ENCODE peak calls at places on chromosome 21, in six cellular contexts. S is IMR-90, C is H9, H is H1, Y is mesenchymal stem cell, F is trophoblast cell. V is an unnamed sample.

GRCh38 chr21:32578107-32578691 is 7.1 kb downstream of the TCP10L start:
- DNase-seq in S (peak), C (peak), H (peak), Y (no peak), F (no peak), V (no peak)

GRCh38 chr21:36491191-36491916 is 11.4 kb upstream of the CLDN14 start:
- DNase-seq in S (no peak), C (no peak), H (no peak), Y (no peak), F (no peak), V (peak)

GRCh38 chr21:44072111-44072510 is 35.1 kb upstream of the PWP2 start:
- DNase-seq in S (no peak), C (no peak), H (no peak), Y (no peak), F (no peak), V (no peak)

GRCh38 chr21:29217818-29218252 is 80.9 kb upstream of the BACH1 start:
- DNase-seq in S (peak), C (no peak), H (no peak), Y (peak), F (no peak), V (no peak)

GRCh38 chr21:43318841-43319781 is 107.8 kb downstream of the SIK1 start:
- DNase-seq in S (peak), C (no peak), H (no peak), Y (peak), F (peak), V (no peak)

GRCh38 chr21:17660862-17661261 is 48.2 kb upstream of the BTG3 start:
- DNase-seq in S (no peak), C (no peak), H (no peak), Y (no peak), F (no peak), V (no peak)

GRCh38 chr21:38740131-38740530 is 65.6 kb upstream of the ETS2 start:
- DNase-seq in S (peak), C (no peak), H (no peak), Y (peak), F (no peak), V (no peak)

GRCh38 chr21:28345934-28346333 is 646.7 kb downstream of the LTN1 start:
- DNase-seq in S (no peak), C (no peak), H (no peak), Y (no peak), F (no peak), V (no peak)

GRCh38 chr21:42013338-42013737 is 3.2 kb upstream of the ZBTB21 start:
- DNase-seq in S (no peak), C (no peak), H (no peak), Y (peak), F (no peak), V (no peak)

GRCh38 chr21:42012763-42013329 is 2.7 kb upstream of the ZBTB21 start:
- DNase-seq in S (no peak), C (no peak), H (no peak), Y (no peak), F (no peak), V (no peak)

GRCh38 chr21:42012344-42012743 is 2.2 kb upstream of the ZBTB21 start:
- DNase-seq in S (no peak), C (no peak), H (no peak), Y (no peak), F (no peak), V (no peak)

GRCh38 chr21:42016364-42016985 is 6.3 kb upstream of the ZBTB21 start:
- DNase-seq in S (no peak), C (no peak), H (no peak), Y (no peak), F (no peak), V (no peak)

DNA sequence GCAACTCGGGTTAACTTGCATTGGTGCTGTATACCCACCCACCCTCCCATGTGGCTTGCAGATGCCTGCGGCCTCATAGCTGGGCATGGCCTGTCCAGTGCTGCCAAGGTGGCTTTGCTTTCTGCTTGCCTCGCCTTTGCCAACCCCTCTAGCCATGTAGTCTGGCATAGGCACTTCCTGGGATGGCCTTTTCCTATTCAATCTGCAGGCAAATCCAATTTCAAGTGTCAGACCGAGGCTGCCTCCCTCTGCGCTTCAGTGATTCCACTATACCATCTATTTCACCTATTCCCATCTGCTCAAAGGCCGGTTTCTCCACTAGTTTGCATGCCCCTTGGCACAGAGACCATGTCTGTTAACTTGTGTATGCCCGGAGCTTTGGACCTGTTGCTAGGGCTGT is 3.7 kb upstream of the ZBTB21 start:
- DNase-seq in S (no peak), C (no peak), H (no peak), Y (no peak), F (no peak), V (no peak)
- H3K14ac ChIP-seq in S (no peak), C (no peak), H (no peak), Y (no peak), F (no peak), V (no peak)

GRCh38 chr21:42253466-42253865 is 34.5 kb downstream of the ABCG1 start:
- DNase-seq in S (no peak), C (no peak), H (no peak), Y (no peak), F (no peak), V (no peak)
- H3K14ac ChIP-seq in S (no peak), C (no peak), H (no peak), Y (no peak), F (no peak), V (no peak)

GRCh38 chr21:14435423-14435822 is 52.5 kb upstream of the HSPA13 start:
- DNase-seq in S (no peak), C (no peak), H (no peak), Y (no peak), F (no peak), V (no peak)

DNA sequence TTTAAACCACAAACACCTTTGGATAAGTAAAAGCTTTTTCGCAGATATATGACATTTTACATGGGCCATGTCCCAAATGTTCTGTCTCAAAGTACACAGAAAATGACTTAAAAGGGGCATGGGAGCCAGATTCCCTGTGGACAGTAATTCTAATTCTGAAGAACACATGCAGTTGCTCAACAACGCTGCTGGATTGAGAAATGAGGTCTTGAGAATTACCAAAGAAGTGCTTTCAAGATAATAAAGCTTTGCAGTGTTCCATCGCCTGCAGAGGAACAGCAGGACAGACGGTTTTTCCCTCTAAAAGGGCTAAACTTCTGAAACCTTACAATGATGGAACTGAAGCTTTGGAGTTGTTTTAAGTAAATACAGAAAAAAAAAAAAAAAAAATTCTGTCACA is 55.3 kb upstream of the HSPA13 start:
- DNase-seq in S (no peak), C (no peak), H (no peak), Y (peak), F (no peak), V (no peak)
- H3K14ac ChIP-seq in S (no peak), C (no peak), H (no peak), Y (no peak), F (no peak), V (no peak)

GRCh38 chr21:45695086-45695485 is 51.6 kb downstream of the PCBP3 start:
- DNase-seq in S (no peak), C (peak), H (peak), Y (no peak), F (no peak), V (peak)
- H3K14ac ChIP-seq in S (no peak), C (no peak), H (no peak), Y (no peak), F (no peak), V (no peak)

V was measured in neuronal stem cell.